ENCODE peak calls at places on chromosomes 1 and 21, in seven cellular contexts. Z is IMR-90; W is right cardiac atrium; O is cardiac muscle cell; L is CD8-positive, alpha-beta memory T cell; C is ovary; N is tibial nerve. R is an unnamed sample. For H3K4me1, the result is how much of the 10 kb centered on the place peaks cover.

GRCh38 chr1:33863779-33864178 is at the start of gene HMGB4:
- DNase-seq in W (no peak), O (no peak), N (no peak), L (no peak), Z (no peak), C (no peak), R (no peak)

GRCh38 chr1:28865997-28866650 is 48.2 kb upstream of the EPB41 start:
- DNase-seq in L (no peak), O (no peak), Z (no peak), C (no peak), N (no peak), W (no peak), R (no peak)

GRCh38 chr1:81230983-81231728 is 569.6 kb upstream of the ADGRL2 start:
- DNase-seq in W (no peak), O (no peak), N (no peak), L (no peak), Z (peak), C (no peak), R (no peak)

GRCh38 chr1:119713039-119713537 is 1.4 kb downstream of the PHGDH start:
- DNase-seq in N (peak), L (no peak), C (peak), Z (peak), W (no peak), O (peak), R (no peak)

GRCh38 chr1:150535511-150536281 is 13.5 kb upstream of the ADAMTSL4 start:
- DNase-seq in O (no peak), L (no peak), Z (peak), W (no peak), N (no peak), C (no peak), R (no peak)

GRCh38 chr1:77832889-77833288 is 53.4 kb downstream of the MIGA1 start:
- DNase-seq in W (no peak), Z (peak), L (no peak), O (no peak), C (no peak), N (no peak), R (no peak)

GRCh38 chr1:231817813-231818212 is 191.2 kb downstream of the DISC1 start:
- DNase-seq in C (no peak), N (no peak), Z (peak), L (no peak), W (no peak), O (no peak), R (no peak)

GRCh38 chr1:68969430-68969829 is 472.5 kb upstream of the DEPDC1 start:
- DNase-seq in Z (no peak), N (no peak), C (no peak), W (no peak), O (no peak), L (no peak), R (no peak)

GRCh38 chr1:88035578-88035977 is 648.5 kb upstream of the PKN2 start:
- DNase-seq in C (no peak), W (no peak), N (no peak), Z (no peak), O (no peak), L (no peak), R (no peak)

GRCh38 chr1:47898156-47898825 is 98.9 kb downstream of the TRABD2B start:
- DNase-seq in L (no peak), Z (no peak), C (no peak), N (no peak), W (no peak), O (peak), R (no peak)

GRCh38 chr1:94130851-94131595 is 10.1 kb upstream of the ABCA4 start:
- DNase-seq in C (no peak), O (no peak), Z (peak), L (no peak), N (no peak), W (no peak), R (no peak)

GRCh38 chr1:50378757-50379156 is 44.5 kb downstream of the DMRTA2 start:
- DNase-seq in W (no peak), L (no peak), Z (no peak), N (no peak), O (no peak), C (no peak), R (no peak)

GRCh38 chr1:99429754-99430153 is 165.5 kb downstream of the PLPPR4 start:
- DNase-seq in O (no peak), C (no peak), L (no peak), Z (no peak), N (no peak), W (no peak), R (no peak)

GRCh38 chr1:69911301-69911801 is 294.0 kb downstream of the LRRC40 start:
- DNase-seq in W (no peak), L (no peak), O (no peak), Z (peak), C (no peak), N (no peak), R (no peak)

GRCh38 chr1:33087677-33088076 is 6.7 kb downstream of the AZIN2 start:
- DNase-seq in W (no peak), N (no peak), C (no peak), O (no peak), L (no peak), Z (no peak), R (no peak)

DNA sequence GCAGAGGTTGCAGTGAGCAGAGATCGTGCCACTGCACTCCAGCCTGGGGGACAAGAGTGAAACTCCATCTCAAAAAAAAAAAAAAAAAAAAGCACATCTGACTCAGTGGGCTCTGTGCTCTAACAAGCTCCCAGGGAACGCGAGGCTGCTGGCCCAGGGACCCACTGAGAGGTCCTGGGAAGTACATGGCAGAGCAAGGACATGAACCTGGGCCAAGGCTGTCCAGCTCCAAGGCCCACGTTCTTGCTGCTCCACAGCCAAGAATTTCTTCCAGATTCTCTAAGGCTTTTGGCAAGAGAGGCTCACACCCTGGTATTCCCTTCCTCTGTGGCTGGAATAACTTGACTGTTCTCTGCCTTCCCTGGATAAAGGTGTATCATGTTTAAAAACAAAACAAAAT is 15.4 kb upstream of the AGTRAP start:
- DNase-seq in C (peak), L (no peak), W (no peak), O (no peak), Z (no peak), N (no peak), R (no peak)
- H3K4me1 ChIP-seq in C (under half), L (under half), W (under half), O (under half), Z (under half), N (under half), R (under half)

GRCh38 chr1:38045431-38046332 is 911 bp downstream of the POU3F1 start:
- DNase-seq in L (no peak), Z (no peak), C (no peak), W (no peak), O (peak), N (no peak), R (no peak)
- H3K4me3 ChIP-seq in L (no peak), Z (no peak), C (no peak), W (peak), O (no peak), N (peak), R (peak)

GRCh38 chr21:42454791-42455190 is 41.2 kb downstream of the RSPH1 start:
- DNase-seq in N (no peak), W (no peak), C (no peak), L (no peak), O (no peak), Z (no peak), R (no peak)

GRCh38 chr21:42453301-42454220 is 42.5 kb downstream of the RSPH1 start:
- DNase-seq in C (no peak), O (no peak), L (no peak), Z (no peak), W (no peak), N (no peak), R (no peak)

GRCh38 chr21:42451941-42452340 is 44.1 kb downstream of the RSPH1 start:
- DNase-seq in N (no peak), W (no peak), Z (no peak), C (no peak), L (no peak), O (no peak), R (no peak)

GRCh38 chr21:42454221-42454570 is 41.8 kb downstream of the RSPH1 start:
- DNase-seq in L (no peak), O (no peak), W (no peak), N (no peak), Z (no peak), C (no peak), R (no peak)

GRCh38 chr21:42452401-42453018 is 43.5 kb downstream of the RSPH1 start:
- DNase-seq in L (no peak), C (no peak), N (no peak), W (no peak), O (no peak), Z (no peak), R (no peak)
- H3K27ac ChIP-seq in L (no peak), C (no peak), N (no peak), W (no peak), O (no peak), Z (no peak), R (no peak)

DNA sequence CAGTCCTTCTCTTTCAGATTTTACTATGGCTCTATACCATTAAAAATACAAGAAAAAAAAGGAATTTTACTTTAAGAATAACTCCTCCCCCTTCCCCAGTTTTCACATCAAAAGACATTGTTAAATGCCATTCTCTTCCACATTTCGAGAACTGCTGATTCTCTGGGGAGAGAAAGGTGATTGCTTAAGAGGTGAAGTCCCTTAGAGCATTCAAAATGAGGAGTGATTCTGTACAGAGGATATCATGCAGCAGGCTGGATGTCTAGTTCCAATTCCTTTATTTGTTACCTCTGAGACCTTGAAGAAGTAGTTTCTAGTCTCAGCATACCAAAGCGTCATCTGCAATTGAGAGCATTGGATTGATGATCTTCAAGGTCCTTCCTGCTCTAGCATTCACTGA is 46.9 kb downstream of the FMO3 start:
- DNase-seq in N (no peak), O (no peak), C (no peak), Z (no peak), W (no peak), L (no peak), R (no peak)
- H3K4me1 ChIP-seq in N (under half), O (under half), C (under half), Z (under half), W (under half), L (under half), R (under half)

DNA sequence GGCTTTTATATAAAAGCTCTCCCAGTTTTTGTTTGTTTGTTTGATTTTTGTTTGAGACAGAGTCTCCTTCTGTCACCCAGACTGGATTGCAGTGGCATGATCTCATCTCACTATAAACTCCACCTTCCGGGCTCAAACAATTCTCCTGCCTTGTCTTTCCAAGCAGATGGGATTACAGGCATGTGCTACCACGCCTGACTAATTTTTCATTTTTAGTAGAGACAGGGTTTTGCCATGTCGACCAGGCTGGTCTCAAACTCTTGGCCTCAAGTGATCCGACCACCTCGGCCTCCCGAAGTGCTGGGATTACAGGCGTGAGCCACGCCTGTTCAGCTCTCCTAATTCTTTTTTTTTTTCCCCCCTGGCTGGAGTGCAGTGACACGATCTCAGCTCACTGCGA is 4.4 kb downstream of the PCAT6 start:
- DNase-seq in C (no peak), Z (no peak), L (no peak), N (no peak), O (no peak), W (no peak), R (no peak)
- H3K4me3 ChIP-seq in C (no peak), Z (no peak), L (no peak), N (no peak), O (no peak), W (no peak), R (no peak)

GRCh38 chr1:213053455-213053854 is 2.4 kb downstream of the RPS6KC1 start:
- DNase-seq in Z (no peak), O (no peak), C (no peak), L (no peak), W (no peak), N (no peak), R (no peak)

GRCh38 chr1:213051881-213052202 is 801 bp downstream of the RPS6KC1 start:
- DNase-seq in N (no peak), L (no peak), W (no peak), Z (no peak), C (no peak), O (no peak), R (no peak)

GRCh38 chr1:213051127-213051880 is at the start of gene RPS6KC1:
- DNase-seq in W (peak), O (peak), L (peak), C (peak), Z (peak), N (peak), R (peak)

GRCh38 chr1:213049232-213049631 is 1.8 kb upstream of the RPS6KC1 start:
- DNase-seq in Z (no peak), L (no peak), W (no peak), N (no peak), O (no peak), C (no peak), R (no peak)

GRCh38 chr1:213050745-213051126 is 305 bp upstream of the RPS6KC1 start:
- DNase-seq in Z (no peak), N (no peak), C (no peak), W (no peak), O (no peak), L (no peak), R (no peak)
- H3K27ac ChIP-seq in Z (peak), N (peak), C (peak), W (peak), O (peak), L (peak), R (peak)